ENCODE peak calls at places on chromosomes 3 and 15, in six cellular contexts. One of them, this sample, is unnamed.

GRCh38 chr15:70597056-70597603 is 166.2 kb downstream of the UACA start:
- DNase-seq in GM10248: no peak
- DNase-seq in Kasumi-1: no peak
- DNase-seq in ovary: no peak
- DNase-seq in GF-D8: no peak
- DNase-seq in AG09319: no peak
- DNase-seq in this sample: no peak

GRCh38 chr3:114242947-114243346 is 5.6 kb upstream of the ZNF80 start:
- DNase-seq in GM10248: peak
- DNase-seq in Kasumi-1: no peak
- DNase-seq in ovary: no peak
- DNase-seq in GF-D8: no peak
- DNase-seq in AG09319: no peak
- DNase-seq in this sample: no peak

GRCh38 chr15:65576669-65577068 is 34.3 kb downstream of the INTS14 start:
- DNase-seq in GM10248: no peak
- DNase-seq in Kasumi-1: no peak
- DNase-seq in ovary: no peak
- DNase-seq in GF-D8: no peak
- DNase-seq in AG09319: no peak
- DNase-seq in this sample: no peak

GRCh38 chr3:67228136-67228535 is 230.0 kb downstream of the KBTBD8 start:
- DNase-seq in GM10248: no peak
- DNase-seq in Kasumi-1: no peak
- DNase-seq in ovary: no peak
- DNase-seq in GF-D8: no peak
- DNase-seq in AG09319: no peak
- DNase-seq in this sample: no peak

GRCh38 chr3:40299721-40300335 is 9.7 kb upstream of the EIF1B start:
- DNase-seq in GM10248: no peak
- DNase-seq in Kasumi-1: peak
- DNase-seq in ovary: no peak
- DNase-seq in GF-D8: peak
- DNase-seq in AG09319: peak
- DNase-seq in this sample: no peak

GRCh38 chr3:150497956-150498355 is 48.3 kb downstream of the SERP1 start:
- DNase-seq in GM10248: no peak
- DNase-seq in Kasumi-1: no peak
- DNase-seq in ovary: no peak
- DNase-seq in GF-D8: no peak
- DNase-seq in AG09319: no peak
- DNase-seq in this sample: no peak

GRCh38 chr3:125990253-125990970 is 21.4 kb downstream of the ROPN1B start:
- DNase-seq in GM10248: peak
- DNase-seq in Kasumi-1: peak
- DNase-seq in ovary: peak
- DNase-seq in GF-D8: peak
- DNase-seq in AG09319: peak
- DNase-seq in this sample: peak

GRCh38 chr3:38226273-38226672 is 39.3 kb upstream of the SLC22A13 start:
- DNase-seq in GM10248: no peak
- DNase-seq in Kasumi-1: no peak
- DNase-seq in ovary: no peak
- DNase-seq in GF-D8: no peak
- DNase-seq in AG09319: no peak
- DNase-seq in this sample: no peak

GRCh38 chr3:33092496-33093254 is 4.3 kb downstream of the GLB1 start:
- DNase-seq in GM10248: no peak
- DNase-seq in Kasumi-1: no peak
- DNase-seq in ovary: no peak
- DNase-seq in GF-D8: no peak
- DNase-seq in AG09319: no peak
- DNase-seq in this sample: no peak

GRCh38 chr3:71087109-71088018 is 496.2 kb downstream of the FOXP1 start:
- DNase-seq in GM10248: peak
- DNase-seq in Kasumi-1: no peak
- DNase-seq in ovary: no peak
- DNase-seq in GF-D8: no peak
- DNase-seq in AG09319: no peak
- DNase-seq in this sample: peak

GRCh38 chr3:7382293-7383033 is 521.5 kb downstream of the GRM7 start:
- DNase-seq in GM10248: no peak
- DNase-seq in Kasumi-1: no peak
- DNase-seq in ovary: no peak
- DNase-seq in GF-D8: no peak
- DNase-seq in AG09319: no peak
- DNase-seq in this sample: no peak

GRCh38 chr15:94141802-94142201 is 89.6 kb upstream of the MCTP2 start:
- DNase-seq in GM10248: no peak
- DNase-seq in Kasumi-1: no peak
- DNase-seq in ovary: no peak
- DNase-seq in GF-D8: no peak
- DNase-seq in AG09319: no peak
- DNase-seq in this sample: no peak

GRCh38 chr15:56678562-56678961 is 54.7 kb downstream of the ZNF280D start:
- DNase-seq in GM10248: no peak
- DNase-seq in Kasumi-1: no peak
- DNase-seq in ovary: no peak
- DNase-seq in GF-D8: no peak
- DNase-seq in AG09319: no peak
- DNase-seq in this sample: no peak

GRCh38 chr15:39248204-39248603 is 332.7 kb upstream of the THBS1 start:
- DNase-seq in GM10248: no peak
- DNase-seq in Kasumi-1: no peak
- DNase-seq in ovary: peak
- DNase-seq in GF-D8: no peak
- DNase-seq in AG09319: peak
- DNase-seq in this sample: no peak

GRCh38 chr3:79930196-79930595 is 162.4 kb upstream of the ROBO1 start:
- DNase-seq in GM10248: no peak
- DNase-seq in Kasumi-1: no peak
- DNase-seq in ovary: no peak
- DNase-seq in GF-D8: no peak
- DNase-seq in AG09319: no peak
- DNase-seq in this sample: no peak

GRCh38 chr15:62775932-62776331 is 266.6 kb upstream of the TPM1 start:
- DNase-seq in GM10248: no peak
- DNase-seq in Kasumi-1: no peak
- DNase-seq in ovary: no peak
- DNase-seq in GF-D8: no peak
- DNase-seq in AG09319: no peak
- DNase-seq in this sample: no peak

GRCh38 chr3:197023998-197024651 is 5.5 kb downstream of the MELTF start:
- DNase-seq in GM10248: no peak
- DNase-seq in Kasumi-1: no peak
- DNase-seq in ovary: no peak
- DNase-seq in GF-D8: no peak
- DNase-seq in AG09319: no peak
- DNase-seq in this sample: no peak

GRCh38 chr3:139339219-139339906 is 4.5 kb upstream of the MRPS22 start:
- DNase-seq in GM10248: no peak
- DNase-seq in Kasumi-1: peak
- DNase-seq in ovary: no peak
- DNase-seq in GF-D8: peak
- DNase-seq in AG09319: no peak
- DNase-seq in this sample: no peak

GRCh38 chr3:54936561-54936960 is 8.7 kb upstream of the LRTM1 start:
- DNase-seq in GM10248: no peak
- DNase-seq in Kasumi-1: no peak
- DNase-seq in ovary: no peak
- DNase-seq in GF-D8: no peak
- DNase-seq in AG09319: no peak
- DNase-seq in this sample: no peak

GRCh38 chr15:70480196-70480856 is 283.0 kb downstream of the UACA start:
- DNase-seq in GM10248: peak
- DNase-seq in Kasumi-1: no peak
- DNase-seq in ovary: no peak
- DNase-seq in GF-D8: peak
- DNase-seq in AG09319: no peak
- DNase-seq in this sample: peak

GRCh38 chr3:132290833-132291232 is 26.4 kb upstream of the ACP3 start:
- DNase-seq in GM10248: no peak
- DNase-seq in Kasumi-1: peak
- DNase-seq in ovary: no peak
- DNase-seq in GF-D8: peak
- DNase-seq in AG09319: peak
- DNase-seq in this sample: no peak

GRCh38 chr15:74889390-74889881 is 406 bp upstream of the MPI start:
- DNase-seq in GM10248: no peak
- DNase-seq in Kasumi-1: peak
- DNase-seq in ovary: peak
- DNase-seq in GF-D8: peak
- DNase-seq in AG09319: no peak
- DNase-seq in this sample: no peak

GRCh38 chr3:143366672-143367071 is 247.1 kb downstream of the CHST2 start:
- DNase-seq in GM10248: no peak
- DNase-seq in Kasumi-1: peak
- DNase-seq in ovary: no peak
- DNase-seq in GF-D8: no peak
- DNase-seq in AG09319: no peak
- DNase-seq in this sample: no peak

GRCh38 chr3:43764471-43764870 is 73.7 kb downstream of the ABHD5 start:
- DNase-seq in GM10248: no peak
- DNase-seq in Kasumi-1: no peak
- DNase-seq in ovary: no peak
- DNase-seq in GF-D8: no peak
- DNase-seq in AG09319: no peak
- DNase-seq in this sample: no peak

GRCh38 chr3:186653984-186654383 is 11.8 kb upstream of the HRG start:
- DNase-seq in GM10248: no peak
- DNase-seq in Kasumi-1: no peak
- DNase-seq in ovary: no peak
- DNase-seq in GF-D8: no peak
- DNase-seq in AG09319: no peak
- DNase-seq in this sample: no peak

GRCh38 chr3:149353581-149354184 is 20.2 kb upstream of the TM4SF18 start:
- DNase-seq in GM10248: no peak
- DNase-seq in Kasumi-1: no peak
- DNase-seq in ovary: no peak
- DNase-seq in GF-D8: no peak
- DNase-seq in AG09319: no peak
- DNase-seq in this sample: no peak

GRCh38 chr3:88263417-88264116 is 113.8 kb downstream of the C3orf38 start:
- DNase-seq in GM10248: no peak
- DNase-seq in Kasumi-1: no peak
- DNase-seq in ovary: no peak
- DNase-seq in GF-D8: no peak
- DNase-seq in AG09319: no peak
- DNase-seq in this sample: no peak

GRCh38 chr15:69501456-69501855 is 48.8 kb downstream of the RPLP1 start:
- DNase-seq in GM10248: no peak
- DNase-seq in Kasumi-1: no peak
- DNase-seq in ovary: no peak
- DNase-seq in GF-D8: no peak
- DNase-seq in AG09319: no peak
- DNase-seq in this sample: no peak

GRCh38 chr3:94036909-94037507 is 8.6 kb upstream of the STX19 start:
- DNase-seq in GM10248: peak
- DNase-seq in Kasumi-1: peak
- DNase-seq in ovary: no peak
- DNase-seq in GF-D8: no peak
- DNase-seq in AG09319: no peak
- DNase-seq in this sample: no peak

GRCh38 chr3:176584413-176585176 is 612.7 kb downstream of the TBL1XR1 start:
- DNase-seq in GM10248: no peak
- DNase-seq in Kasumi-1: no peak
- DNase-seq in ovary: no peak
- DNase-seq in GF-D8: no peak
- DNase-seq in AG09319: peak
- DNase-seq in this sample: no peak

This sample was measured in CD4-positive, alpha-beta memory T cell.